ENCODE peak calls at places on chromosomes 4 and X, in four cellular contexts. F is effector memory CD4-positive, alpha-beta T cell; R is activated naive CD4-positive, alpha-beta T cell; T is NCI-H1436. C is an unnamed sample.

GRCh38 chr4:7978489-7978888 is 38.8 kb upstream of the AFAP1 start:
- DNase-seq in T (no peak), R (no peak), F (no peak), C (no peak)

GRCh38 chrX:153926863-153927685 is 1.0 kb upstream of the ARHGAP4 start:
- DNase-seq in T (peak), R (peak), F (peak), C (peak)

GRCh38 chrX:106484233-106484632 is 127.5 kb upstream of the RADX start:
- DNase-seq in T (peak), R (no peak), F (no peak), C (no peak)

GRCh38 chr4:128635141-128635911 is 174.2 kb upstream of the JADE1 start:
- DNase-seq in R (no peak), T (peak), F (no peak), C (no peak)

GRCh38 chrX:64782923-64783322 is 193.3 kb downstream of the ZC4H2 start:
- DNase-seq in F (no peak), R (no peak), T (no peak), C (no peak)

GRCh38 chr4:8200302-8200975 is 1.3 kb downstream of the SH3TC1 start:
- DNase-seq in T (no peak), F (peak), R (peak), C (peak)

GRCh38 chr4:121721700-121722099 is 24.9 kb upstream of the ANXA5 start:
- DNase-seq in F (no peak), T (no peak), R (no peak), C (no peak)

GRCh38 chr4:16991455-16991854 is 93.0 kb upstream of the LDB2 start:
- DNase-seq in R (no peak), T (no peak), F (no peak), C (no peak)

C was measured in T-helper 22 cell.